ENCODE peak calls at places on chromosomes 16 and 17, in six cellular contexts. R, J, Z, Q, S and T are unnamed samples.

GRCh38 chr17:72587156-72587555 is 466.3 kb downstream of the SOX9 start:
- DNase-seq in R (no peak), Z (no peak), Q (no peak), S (no peak), J (no peak), T (no peak)

GRCh38 chr16:35298460-35299243 is 1839.2 kb downstream of the TP53TG3F start:
- DNase-seq in Q (no peak), Z (no peak), R (no peak), S (no peak), J (no peak), T (no peak)

GRCh38 chr16:4347010-4347409 is 4.1 kb downstream of the PAM16 start:
- DNase-seq in Z (no peak), R (no peak), J (no peak), Q (no peak), S (no peak), T (no peak)

GRCh38 chr17:65558683-65559311 is 2.7 kb downstream of the AXIN2 start:
- DNase-seq in Z (no peak), S (no peak), J (no peak), Q (no peak), R (no peak), T (no peak)

GRCh38 chr16:75632857-75633256 is 9.8 kb upstream of the ADAT1 start:
- DNase-seq in Q (no peak), J (no peak), R (no peak), Z (no peak), S (no peak), T (no peak)

GRCh38 chr17:28505986-28506665 is at the start of gene FOXN1:
- DNase-seq in Z (no peak), R (no peak), J (no peak), Q (peak), S (no peak), T (no peak)

GRCh38 chr17:46192484-46193245 is 564 bp downstream of the KANSL1 start:
- DNase-seq in Z (no peak), S (peak), Q (peak), R (peak), J (peak), T (peak)

GRCh38 chr17:28760987-28761562 is 17.3 kb downstream of the TRAF4 start:
- DNase-seq in Q (peak), S (no peak), J (peak), R (peak), Z (no peak), T (no peak)

GRCh38 chr16:30951785-30952184 is 2.9 kb downstream of the ORAI3 start:
- DNase-seq in S (no peak), Q (no peak), R (no peak), Z (no peak), J (peak), T (peak)

GRCh38 chr16:3554351-3554928 is 22.8 kb downstream of the NLRC3 start:
- DNase-seq in Z (no peak), R (no peak), J (no peak), Q (no peak), S (no peak), T (no peak)

GRCh38 chr17:55814377-55814776 is 63.5 kb downstream of the PCTP start:
- DNase-seq in S (no peak), Q (no peak), R (peak), Z (no peak), J (peak), T (no peak)

GRCh38 chr17:63785556-63785955 is 11.6 kb downstream of the DDX42 start:
- DNase-seq in Q (no peak), J (no peak), R (no peak), S (no peak), Z (no peak), T (no peak)

GRCh38 chr16:12482821-12483220 is 320.9 kb downstream of the CPPED1 start:
- DNase-seq in Q (no peak), R (no peak), S (no peak), J (no peak), Z (no peak), T (no peak)

GRCh38 chr17:76381633-76382304 is 2.6 kb upstream of the SPHK1 start:
- DNase-seq in S (no peak), R (no peak), Z (no peak), Q (no peak), J (no peak), T (no peak)

GRCh38 chr16:70777973-70778406 is 23.0 kb downstream of the VAC14 start:
- DNase-seq in S (no peak), R (no peak), Z (no peak), J (no peak), Q (no peak), T (no peak)

GRCh38 chr16:76277099-76278030 is at the start of gene CNTNAP4:
- DNase-seq in Z (no peak), S (no peak), R (peak), Q (no peak), J (no peak), T (no peak)

GRCh38 chr17:10600551-10600950 is 51.1 kb upstream of the MYH2 start:
- DNase-seq in J (no peak), S (no peak), Z (no peak), Q (no peak), R (no peak), T (no peak)

GRCh38 chr17:57648720-57649119 is 96.4 kb downstream of the CCDC182 start:
- DNase-seq in Z (no peak), Q (no peak), S (no peak), R (no peak), J (no peak), T (no peak)

GRCh38 chr17:1180958-1181768 is 1.4 kb upstream of the ABR start:
- DNase-seq in Z (no peak), Q (no peak), R (no peak), J (no peak), S (no peak), T (no peak)

GRCh38 chr16:49698931-49699715 is 156.8 kb downstream of the ZNF423 start:
- DNase-seq in Z (no peak), Q (no peak), J (peak), R (peak), S (no peak), T (peak)

GRCh38 chr17:79695293-79696158 is 35.2 kb upstream of the ENPP7 start:
- DNase-seq in S (no peak), R (no peak), Z (no peak), Q (no peak), J (no peak), T (no peak)

GRCh38 chr17:12099412-12099811 is 78.7 kb downstream of the MAP2K4 start:
- DNase-seq in Q (no peak), S (no peak), R (no peak), Z (no peak), J (no peak), T (no peak)

GRCh38 chr17:82752371-82753200 is 721 bp downstream of the TBCD start:
- DNase-seq in Q (peak), J (no peak), S (no peak), Z (no peak), R (peak), T (no peak)

GRCh38 chr16:65743558-65743957 is 621.7 kb upstream of the CDH11 start:
- DNase-seq in Z (no peak), R (no peak), Q (no peak), J (no peak), S (no peak), T (no peak)

GRCh38 chr17:81734405-81735055 is 22.4 kb downstream of the SLC25A10 start:
- DNase-seq in Z (peak), J (no peak), S (no peak), R (no peak), Q (peak), T (no peak)

GRCh38 chr17:66423436-66423922 is 121.1 kb downstream of the PRKCA start:
- DNase-seq in R (no peak), Q (no peak), S (no peak), J (no peak), Z (no peak), T (no peak)

GRCh38 chr17:18344021-18344420 is 19.3 kb downstream of the SHMT1 start:
- DNase-seq in S (no peak), Q (no peak), J (no peak), R (no peak), Z (no peak), T (no peak)

GRCh38 chr17:71085238-71086033 is 916.1 kb downstream of the KCNJ2 start:
- DNase-seq in S (no peak), Q (no peak), J (no peak), Z (no peak), R (no peak), T (no peak)

GRCh38 chr17:70314096-70314495 is 144.8 kb downstream of the KCNJ2 start:
- DNase-seq in Z (no peak), S (no peak), J (no peak), R (no peak), Q (no peak), T (no peak)

GRCh38 chr17:41657936-41658335 is 30.7 kb upstream of the EIF1 start:
- DNase-seq in J (no peak), Z (peak), S (no peak), Q (no peak), R (peak), T (no peak)

GRCh38 chr16:68272501-68273209 is 8.3 kb downstream of the SLC7A6 start:
- DNase-seq in R (no peak), S (no peak), Z (no peak), J (no peak), Q (peak), T (no peak)

GRCh38 chr16:55418586-55418985 is 60.4 kb upstream of the MMP2 start:
- DNase-seq in R (no peak), Z (no peak), Q (no peak), J (no peak), S (no peak), T (no peak)

GRCh38 chr16:52515068-52515671 is 31.8 kb downstream of the TOX3 start:
- DNase-seq in R (no peak), Z (no peak), S (no peak), J (no peak), Q (no peak), T (no peak)

GRCh38 chr17:32960815-32961214 is 30.8 kb upstream of the SPACA3 start:
- DNase-seq in J (no peak), Q (no peak), Z (no peak), S (no peak), R (no peak), T (no peak)

GRCh38 chr17:8832711-8833352 is 33.7 kb upstream of the MFSD6L start:
- DNase-seq in R (no peak), J (no peak), Q (peak), S (no peak), Z (no peak), T (no peak)

GRCh38 chr16:85420501-85421337 is 192.4 kb upstream of the GSE1 start:
- DNase-seq in S (no peak), Q (peak), J (peak), Z (peak), R (peak), T (no peak)

GRCh38 chr17:62188713-62189112 is 123.6 kb upstream of the MED13 start:
- DNase-seq in S (no peak), J (no peak), Z (no peak), Q (no peak), R (no peak), T (no peak)

GRCh38 chr17:2250140-2251095 is 53.2 kb downstream of the SMG6 start:
- DNase-seq in S (no peak), Z (no peak), Q (no peak), R (no peak), J (no peak), T (no peak)

GRCh38 chr17:2251098-2251497 is 52.5 kb downstream of the SMG6 start:
- DNase-seq in Z (no peak), R (no peak), S (no peak), Q (no peak), J (no peak), T (no peak)

GRCh38 chr17:2253362-2253761 is 50.2 kb downstream of the SMG6 start:
- DNase-seq in R (no peak), Q (no peak), S (no peak), Z (no peak), J (no peak), T (no peak)

DNA sequence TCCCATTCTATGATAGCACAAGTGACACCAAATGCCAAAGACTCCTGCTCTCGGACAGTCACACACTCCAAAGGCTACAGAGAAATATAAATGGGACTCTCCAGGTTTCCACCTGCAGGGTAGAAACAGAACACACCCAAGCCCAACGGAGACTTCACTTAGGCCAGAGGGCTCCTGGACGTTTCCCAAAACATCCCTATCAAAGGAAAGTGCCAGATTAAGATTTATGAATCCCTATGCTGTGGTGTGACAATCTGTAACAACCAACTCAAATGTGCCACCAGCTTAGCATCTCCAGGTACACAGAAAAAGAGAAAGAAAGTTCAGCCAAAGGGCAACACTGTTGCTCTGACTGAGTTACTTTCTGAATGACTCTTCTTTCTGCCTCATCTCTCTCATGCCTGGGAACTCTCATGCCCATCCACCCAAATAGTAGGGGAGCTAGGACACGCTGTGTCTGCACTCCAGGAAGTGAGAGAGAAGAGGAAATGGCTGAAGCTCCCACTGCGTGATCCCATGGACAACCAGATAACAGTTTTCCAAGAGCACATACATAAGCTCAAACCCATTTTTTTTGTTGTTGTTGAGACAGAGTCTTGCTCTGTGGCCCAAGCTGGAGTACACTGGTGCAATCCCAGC is 49.7 kb downstream of the SMG6 start:
- DNase-seq in Z (no peak), Q (no peak), J (no peak), S (no peak), R (no peak), T (no peak)
- H3K27ac ChIP-seq in Z (no peak), Q (no peak), J (no peak), S (no peak), R (no peak), T (no peak)

GRCh38 chr17:38509772-38510423 is 81.6 kb downstream of the ARHGAP23 start:
- DNase-seq in Q (no peak), Z (no peak), R (no peak), J (no peak), S (no peak), T (no peak)
- H3K4me3 ChIP-seq in Q (no peak), Z (peak), R (no peak), J (peak), S (peak), T (peak)

DNA sequence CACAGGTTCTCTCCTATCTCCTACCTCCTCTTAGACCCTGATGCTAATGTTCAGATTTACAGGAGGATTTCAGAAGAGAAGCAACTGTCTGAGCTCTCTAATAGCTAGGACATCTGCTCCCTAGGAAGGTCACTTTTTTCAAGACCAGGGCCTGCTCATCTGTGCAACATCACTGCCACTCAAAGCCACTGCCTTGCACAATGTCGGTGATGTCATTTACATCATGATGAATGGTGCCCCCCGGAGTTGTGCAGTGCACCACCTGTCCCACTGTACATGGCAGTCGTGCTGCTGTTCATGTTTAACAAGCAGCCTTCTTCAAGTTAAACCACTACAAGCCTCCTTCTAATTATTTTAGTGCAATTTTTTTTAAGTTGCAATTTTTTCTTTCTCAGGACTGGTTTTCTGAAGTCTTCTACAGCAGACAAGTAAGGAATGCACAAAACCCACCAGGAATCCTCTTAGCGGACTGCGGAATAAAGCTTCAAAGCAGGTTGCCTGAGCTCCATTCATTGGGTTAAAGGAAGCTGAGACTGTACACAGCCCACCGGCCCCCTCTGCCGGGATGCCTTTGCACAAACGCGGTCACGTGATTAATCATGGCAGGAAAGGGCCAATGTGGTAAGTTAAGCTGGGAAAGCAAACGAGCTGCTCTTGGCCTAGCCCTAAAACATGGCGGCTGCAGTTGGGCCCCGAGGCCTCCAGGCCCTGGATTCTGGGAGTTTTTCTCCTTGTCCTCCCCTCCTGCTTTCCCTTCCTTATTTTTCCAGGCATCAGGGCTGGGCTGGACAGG is 74.1 kb downstream of the MYH11 start:
- DNase-seq in J (no peak), Z (no peak), Q (no peak), R (no peak), S (no peak), T (no peak)
- TF ChIP-seq CTCF in J (no peak), Z (no peak), Q (no peak), R (no peak), S (no peak), T (no peak)

GRCh38 chr16:1159973-1160772 is 7.3 kb downstream of the CACNA1H start:
- DNase-seq in S (no peak), J (peak), Q (no peak), R (peak), Z (no peak), T (peak)

GRCh38 chr16:1160773-1161348 is 8.0 kb downstream of the CACNA1H start:
- DNase-seq in S (no peak), J (no peak), R (no peak), Q (no peak), Z (no peak), T (no peak)

GRCh38 chr16:1158456-1159324 is 5.8 kb downstream of the CACNA1H start:
- DNase-seq in S (no peak), Z (no peak), J (peak), Q (no peak), R (peak), T (no peak)

GRCh38 chr16:1157639-1158455 is 4.9 kb downstream of the CACNA1H start:
- DNase-seq in Z (no peak), Q (no peak), R (peak), S (no peak), J (peak), T (no peak)

DNA sequence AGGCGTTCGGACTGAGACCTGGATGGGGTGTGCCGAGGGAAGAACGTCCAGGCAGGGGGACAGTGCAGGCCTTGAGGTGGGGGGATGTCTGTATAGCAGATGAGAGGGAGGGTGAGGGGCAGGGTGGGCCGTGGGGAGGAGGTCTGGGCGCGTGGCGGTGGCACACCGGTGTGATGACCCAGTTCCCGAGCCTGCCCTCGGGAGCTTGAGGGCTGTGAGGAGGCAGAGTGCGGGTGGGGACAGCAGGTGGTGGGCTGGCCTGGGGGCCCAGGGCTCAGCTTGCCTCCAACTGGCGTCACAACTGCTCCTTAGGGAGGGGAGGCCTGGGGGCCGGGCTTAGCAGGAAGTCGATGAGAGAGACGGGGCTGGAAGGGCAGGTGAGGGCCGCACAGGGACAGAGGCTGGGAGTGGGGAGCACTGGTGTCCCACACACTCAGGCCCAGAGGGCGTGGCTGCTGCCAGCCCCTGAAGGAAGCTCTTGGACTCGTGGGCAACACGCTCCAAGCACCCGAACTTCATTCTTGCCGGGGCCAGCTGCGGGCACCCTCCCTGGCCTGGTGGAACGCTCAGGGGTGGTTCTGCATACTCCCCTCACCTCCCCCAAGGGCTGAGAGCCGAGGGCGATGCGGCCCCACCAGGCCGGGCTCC is 6.5 kb downstream of the CACNA1H start:
- DNase-seq in S (no peak), J (no peak), R (no peak), Q (no peak), Z (no peak), T (no peak)
- H3K27ac ChIP-seq in S (no peak), J (peak), R (peak), Q (peak), Z (peak), T (peak)

DNA sequence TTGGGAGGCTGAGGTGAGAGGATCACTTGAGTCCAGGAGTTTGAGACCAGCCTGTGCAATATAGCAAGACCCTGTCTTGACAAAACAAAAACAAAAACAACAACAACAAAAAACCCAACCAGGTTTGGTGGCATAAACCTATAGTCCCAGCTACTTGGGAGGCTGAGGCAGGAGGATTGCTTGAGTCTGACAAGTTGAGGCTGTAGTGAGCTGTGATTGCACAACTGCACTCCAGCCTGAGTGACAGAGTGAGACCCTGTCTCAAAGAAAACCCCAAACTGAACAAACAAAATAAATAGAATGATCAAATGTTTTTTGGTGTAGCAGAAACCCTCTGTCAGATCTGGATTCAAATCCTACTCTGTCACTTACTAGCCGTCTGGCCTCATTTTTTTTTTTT is 16.0 kb upstream of the SYT17 start:
- DNase-seq in Z (no peak), S (no peak), R (no peak), Q (no peak), J (no peak), T (no peak)
- H3K4me3 ChIP-seq in Z (no peak), S (no peak), R (no peak), Q (no peak), J (no peak), T (no peak)

DNA sequence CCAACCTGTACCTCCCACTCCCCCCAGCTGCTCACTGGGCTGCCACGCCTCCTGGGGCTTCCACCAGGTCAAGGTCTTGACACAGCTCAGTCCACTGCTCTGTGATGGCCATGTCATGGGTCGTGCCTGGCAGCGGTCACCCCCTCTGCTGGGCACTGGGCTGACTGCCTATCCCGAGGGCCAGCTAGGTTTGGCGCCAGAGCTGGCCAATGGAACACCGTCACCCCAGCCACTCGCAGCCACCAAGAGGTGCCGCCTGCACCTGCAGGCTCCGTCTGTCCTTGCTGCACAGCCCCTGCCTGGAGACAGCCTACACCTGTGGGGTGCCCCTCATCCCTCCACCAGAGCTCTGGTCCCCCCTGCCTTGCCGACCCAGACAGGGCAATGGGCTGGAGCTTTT is 4.5 kb upstream of the RAB40C start:
- DNase-seq in Q (no peak), Z (peak), S (no peak), J (no peak), R (no peak), T (no peak)
- TF ChIP-seq CTCF in Q (no peak), Z (no peak), S (no peak), J (no peak), R (no peak), T (no peak)